ENCODE peak calls at places on chromosome 13, in seven cellular contexts. Z, B, Q, D, O, N and C are unnamed samples.
A peak's percentile ranks its signal among the peaks of the same experiment; 100 is the strongest.

GRCh38 chr13:30576528-30576927 is 41.2 kb upstream of the USPL1 start:
- DNase-seq in Z (no peak), B (peak; percentile 1), Q (peak; percentile 47), D (peak; percentile 75), O (peak; percentile 62), N (no peak), C (peak; percentile 29)

GRCh38 chr13:89822467-89822866 is 1525.0 kb upstream of the MIR17HG start:
- DNase-seq in Z (no peak), B (no peak), Q (no peak), D (no peak), O (no peak), N (no peak), C (no peak)

GRCh38 chr13:87042946-87043345 is 628.2 kb upstream of the SLITRK5 start:
- DNase-seq in Z (no peak), B (no peak), Q (no peak), D (no peak), O (no peak), N (no peak), C (no peak)

GRCh38 chr13:24108615-24108965 is 51.9 kb upstream of the SPATA13 start:
- DNase-seq in Z (no peak), B (no peak), Q (no peak), D (no peak), O (no peak), N (no peak), C (no peak)

GRCh38 chr13:48210178-48210577 is 22.8 kb upstream of the ITM2B start:
- DNase-seq in Z (no peak), B (no peak), Q (no peak), D (no peak), O (peak; percentile 13), N (no peak), C (no peak)

GRCh38 chr13:43136940-43137574 is 113.7 kb downstream of the DNAJC15 start:
- DNase-seq in Z (no peak), B (no peak), Q (no peak), D (no peak), O (no peak), N (no peak), C (no peak)

GRCh38 chr13:48066310-48066989 is 28.5 kb downstream of the MED4 start:
- DNase-seq in Z (no peak), B (no peak), Q (no peak), D (no peak), O (no peak), N (no peak), C (no peak)

GRCh38 chr13:58625703-58626389 is 994.3 kb downstream of the PCDH17 start:
- DNase-seq in Z (no peak), B (no peak), Q (no peak), D (no peak), O (no peak), N (no peak), C (no peak)

GRCh38 chr13:31200636-31200970 is 828 bp downstream of the B3GLCT start:
- DNase-seq in Z (no peak), B (no peak), Q (peak; percentile 25), D (peak; percentile 61), O (peak; percentile 73), N (no peak), C (peak; percentile 39)

GRCh38 chr13:37636701-37637100 is 38.1 kb upstream of the POSTN start:
- DNase-seq in Z (no peak), B (no peak), Q (no peak), D (no peak), O (no peak), N (no peak), C (no peak)

GRCh38 chr13:112765734-112766133 is 75.9 kb downstream of the ATP11A start:
- DNase-seq in Z (no peak), B (no peak), Q (no peak), D (no peak), O (no peak), N (no peak), C (no peak)

GRCh38 chr13:45615501-45616101 is at the start of gene ERICH6B:
- DNase-seq in Z (peak; percentile 85), B (no peak), Q (no peak), D (no peak), O (peak; percentile 75), N (peak; percentile 62), C (no peak)

GRCh38 chr13:111411186-111411858 is 90.9 kb downstream of the TEX29 start:
- DNase-seq in Z (no peak), B (no peak), Q (no peak), D (no peak), O (no peak), N (peak; percentile 24), C (no peak)

GRCh38 chr13:37395544-37395943 is 203.0 kb downstream of the POSTN start:
- DNase-seq in Z (no peak), B (no peak), Q (no peak), D (no peak), O (no peak), N (no peak), C (no peak)

GRCh38 chr13:106078191-106078590 is 457.3 kb downstream of the EFNB2 start:
- DNase-seq in Z (no peak), B (no peak), Q (no peak), D (no peak), O (peak; percentile 63), N (no peak), C (no peak)

GRCh38 chr13:91105270-91105669 is 242.2 kb upstream of the MIR17HG start:
- DNase-seq in Z (no peak), B (no peak), Q (no peak), D (no peak), O (no peak), N (no peak), C (no peak)

GRCh38 chr13:76656496-76656895 is 229.7 kb downstream of the KCTD12 start:
- DNase-seq in Z (no peak), B (no peak), Q (no peak), D (no peak), O (no peak), N (no peak), C (no peak)

GRCh38 chr13:37747071-37747612 is 122.4 kb downstream of the TRPC4 start:
- DNase-seq in Z (no peak), B (no peak), Q (no peak), D (peak; percentile 76), O (peak; percentile 13), N (peak; percentile 26), C (no peak)

GRCh38 chr13:45989607-45990006 is 62.9 kb downstream of the ZC3H13 start:
- DNase-seq in Z (no peak), B (no peak), Q (no peak), D (no peak), O (peak; percentile 20), N (no peak), C (no peak)

GRCh38 chr13:48682452-48682851 is 28.7 kb downstream of the CYSLTR2 start:
- DNase-seq in Z (no peak), B (no peak), Q (no peak), D (no peak), O (no peak), N (no peak), C (no peak)